ENCODE peak calls at places on chromosomes 1 and 21, in six cellular contexts. R is pancreas, C is non-pigmented ciliary epithelial cell, X is fibroblast of lung, L is foreskin fibroblast, F is EL. G is an unnamed sample.
A peak's percentile ranks its signal among the peaks of the same experiment; 100 is the strongest.

GRCh38 chr1:156711011-156711817 is 5.8 kb upstream of the CRABP2 start:
- DNase-seq in L (no peak), C (no peak), X (peak; percentile 28), F (peak; percentile 52), R (no peak), G (no peak)

GRCh38 chr1:6248798-6249731 is 5.1 kb downstream of the HES3 start:
- DNase-seq in X (peak; percentile 44), L (no peak), C (no peak), F (peak; percentile 37), R (no peak), G (no peak)

GRCh38 chr1:213303286-213303685 is 252.2 kb downstream of the RPS6KC1 start:
- DNase-seq in X (peak; percentile 8), C (no peak), F (peak; percentile 30), R (no peak), L (peak; percentile 4), G (no peak)

GRCh38 chr1:121519042-121519755 is 334.4 kb downstream of the SRGAP2C start:
- DNase-seq in F (peak; percentile 53), R (peak; percentile 46), C (no peak), X (peak; percentile 5), L (no peak), G (no peak)

GRCh38 chr1:18373882-18374493 is 106.7 kb upstream of the KLHDC7A start:
- DNase-seq in L (no peak), R (no peak), X (no peak), F (no peak), C (no peak), G (no peak)

GRCh38 chr1:44775930-44776748 is 799 bp downstream of the RPS8 start:
- DNase-seq in L (no peak), C (no peak), F (no peak), R (peak; percentile 47), X (peak; percentile 17), G (no peak)

GRCh38 chr21:35202431-35202830 is 153.3 kb upstream of the RUNX1 start:
- DNase-seq in F (peak; percentile 34), R (no peak), X (peak; percentile 61), C (no peak), L (peak; percentile 43), G (no peak)

GRCh38 chr1:225813250-225813964 is 3.5 kb downstream of the EPHX1 start:
- DNase-seq in C (no peak), R (peak; percentile 59), F (no peak), X (peak; percentile 81), L (no peak), G (peak; percentile 8)

GRCh38 chr1:236391008-236391407 is 3.1 kb upstream of the EDARADD start:
- DNase-seq in C (no peak), F (peak; percentile 28), L (no peak), X (no peak), R (no peak), G (no peak)

GRCh38 chr1:64516301-64516700 is 46.4 kb downstream of the CACHD1 start:
- DNase-seq in R (no peak), F (peak; percentile 61), X (no peak), L (no peak), C (no peak), G (peak; percentile 26)

GRCh38 chr1:21604208-21604957 is 64.8 kb downstream of the RAP1GAP start:
- DNase-seq in X (no peak), C (no peak), R (peak; percentile 9), F (peak; percentile 36), L (no peak), G (no peak)

GRCh38 chr1:180265201-180265600 is 35.1 kb downstream of the LHX4 start:
- DNase-seq in L (no peak), C (no peak), F (no peak), R (no peak), X (no peak), G (no peak)

GRCh38 chr1:147723691-147724323 is 36.6 kb downstream of the GJA5 start:
- DNase-seq in R (no peak), X (peak; percentile 20), F (peak; percentile 42), C (no peak), L (no peak), G (no peak)

GRCh38 chr1:63969461-63969893 is 195.7 kb downstream of the ROR1 start:
- DNase-seq in F (peak; percentile 28), L (no peak), X (no peak), C (no peak), R (no peak), G (no peak)

GRCh38 chr21:21101911-21102310 is 103.7 kb downstream of the NCAM2 start:
- DNase-seq in X (peak; percentile 54), C (peak; percentile 70), L (peak; percentile 1), R (no peak), F (peak; percentile 48), G (no peak)

GRCh38 chr21:26739189-26739588 is 106.0 kb downstream of the ADAMTS1 start:
- DNase-seq in R (no peak), X (peak; percentile 57), F (peak; percentile 8), C (no peak), L (no peak), G (no peak)

GRCh38 chr1:90475623-90476022 is 241.5 kb downstream of the BARHL2 start:
- DNase-seq in C (no peak), X (no peak), R (no peak), L (no peak), F (no peak), G (no peak)

GRCh38 chr1:167955915-167956314 is 19.0 kb upstream of the MPC2 start:
- DNase-seq in C (no peak), L (no peak), F (peak; percentile 15), R (no peak), X (no peak), G (no peak)

GRCh38 chr1:117067528-117068370 is 7.6 kb downstream of the TTF2 start:
- DNase-seq in L (peak; percentile 47), X (peak; percentile 73), C (no peak), R (peak; percentile 59), F (peak; percentile 58), G (no peak)

GRCh38 chr1:179178965-179179364 is 50.5 kb downstream of the ABL2 start:
- DNase-seq in R (no peak), C (no peak), L (no peak), X (peak; percentile 52), F (peak; percentile 74), G (no peak)

GRCh38 chr1:171788696-171789095 is 7.2 kb downstream of the METTL13 start:
- DNase-seq in X (peak; percentile 74), L (peak; percentile 77), C (peak; percentile 47), R (no peak), F (peak; percentile 93), G (peak; percentile 54)

GRCh38 chr1:43455205-43455889 is 1.6 kb upstream of the HYI start:
- DNase-seq in L (no peak), F (no peak), R (no peak), X (no peak), C (no peak), G (no peak)

GRCh38 chr1:107991371-107992066 is 26.5 kb upstream of the VAV3 start:
- DNase-seq in C (no peak), F (peak; percentile 37), L (peak; percentile 83), R (no peak), X (peak; percentile 80), G (no peak)

GRCh38 chr1:28640766-28641165 is 2.1 kb downstream of the TAF12 start:
- DNase-seq in L (no peak), C (no peak), X (no peak), F (peak; percentile 29), R (no peak), G (no peak)

GRCh38 chr1:6440198-6441126 is 15.9 kb downstream of the ESPN start:
- DNase-seq in R (peak; percentile 77), X (peak; percentile 26), F (peak; percentile 49), L (no peak), C (no peak), G (no peak)

GRCh38 chr1:85060038-85060437 is 11.7 kb upstream of the MCOLN3 start:
- DNase-seq in C (no peak), R (no peak), F (no peak), X (no peak), L (no peak), G (no peak)

GRCh38 chr21:33110340-33110715 is 40.4 kb downstream of the OLIG1 start:
- DNase-seq in R (no peak), C (no peak), L (no peak), F (no peak), X (no peak), G (no peak)

GRCh38 chr1:41739061-41739955 is 179.4 kb downstream of the HIVEP3 start:
- DNase-seq in X (peak; percentile 86), F (peak; percentile 78), L (peak; percentile 85), R (no peak), C (no peak), G (no peak)

GRCh38 chr1:223621312-223621734 is 44.2 kb downstream of the CAPN8 start:
- DNase-seq in X (no peak), L (no peak), R (no peak), F (no peak), C (no peak), G (no peak)

GRCh38 chr1:161164901-161165620 is 1.2 kb upstream of the PPOX start:
- DNase-seq in L (no peak), C (no peak), F (no peak), R (no peak), X (no peak), G (no peak)

GRCh38 chr1:44812822-44813543 is 4.7 kb downstream of the BTBD19 start:
- DNase-seq in R (peak; percentile 65), F (no peak), C (no peak), L (no peak), X (no peak), G (no peak)

GRCh38 chr1:50750021-50750619 is 209.9 kb downstream of the FAF1 start:
- DNase-seq in L (peak; percentile 18), R (no peak), F (peak; percentile 49), X (peak; percentile 50), C (no peak), G (no peak)

GRCh38 chr1:246213502-246213901 is 293.6 kb downstream of the SMYD3 start:
- DNase-seq in F (no peak), L (no peak), X (no peak), R (no peak), C (no peak), G (no peak)

G was measured in epithelial cell of prostate.